ENCODE peak calls at places on chromosomes 13 and 19, in four cellular contexts. U is H1, C is K562, R is SK-N-SH. I is an unnamed sample.

GRCh38 chr19:45780146-45780447 is 2.2 kb downstream of the DMPK start:
- DNase-seq in U (no peak), C (no peak), R (no peak), I (no peak)

GRCh38 chr13:53068841-53069520 is 40.4 kb downstream of the OLFM4 start:
- DNase-seq in U (no peak), C (no peak), R (peak), I (no peak)

GRCh38 chr13:103941506-103942148 is 875.4 kb upstream of the SLC10A2 start:
- DNase-seq in U (no peak), C (no peak), R (no peak), I (no peak)

GRCh38 chr13:75452564-75452963 is 29.4 kb downstream of the TBC1D4 start:
- DNase-seq in U (no peak), C (no peak), R (no peak), I (no peak)

GRCh38 chr13:22103628-22104027 is 432.8 kb downstream of the FGF9 start:
- DNase-seq in U (no peak), C (no peak), R (no peak), I (no peak)

GRCh38 chr13:103878891-103879605 is 812.8 kb upstream of the SLC10A2 start:
- DNase-seq in U (no peak), C (no peak), R (no peak), I (no peak)

GRCh38 chr13:27770809-27771208 is 21.5 kb upstream of the GSX1 start:
- DNase-seq in U (no peak), C (peak), R (peak), I (no peak)

GRCh38 chr19:45969676-45970075 is 4.0 kb downstream of the NOVA2 start:
- DNase-seq in U (no peak), C (no peak), R (no peak), I (no peak)

GRCh38 chr13:44231786-44232516 is 141.7 kb upstream of the SERP2 start:
- DNase-seq in U (peak), C (no peak), R (no peak), I (no peak)

GRCh38 chr19:12913011-12913561 is 6.0 kb downstream of the SYCE2 start:
- DNase-seq in U (no peak), C (peak), R (peak), I (no peak)

GRCh38 chr19:29484876-29485275 is 40.9 kb upstream of the VSTM2B start:
- DNase-seq in U (no peak), C (no peak), R (no peak), I (no peak)

GRCh38 chr19:50398675-50399367 is 14.7 kb downstream of the POLD1 start:
- DNase-seq in U (no peak), C (no peak), R (no peak), I (no peak)

GRCh38 chr19:6062961-6063575 is 47.2 kb downstream of the RFX2 start:
- DNase-seq in U (no peak), C (no peak), R (no peak), I (no peak)

GRCh38 chr19:6060600-6061391 is 49.5 kb downstream of the RFX2 start:
- DNase-seq in U (no peak), C (peak), R (peak), I (no peak)

GRCh38 chr19:6063576-6063961 is 46.7 kb downstream of the RFX2 start:
- DNase-seq in U (no peak), C (no peak), R (no peak), I (no peak)

GRCh38 chr19:6061420-6062130 is 48.7 kb downstream of the RFX2 start:
- DNase-seq in U (no peak), C (no peak), R (no peak), I (no peak)

DNA sequence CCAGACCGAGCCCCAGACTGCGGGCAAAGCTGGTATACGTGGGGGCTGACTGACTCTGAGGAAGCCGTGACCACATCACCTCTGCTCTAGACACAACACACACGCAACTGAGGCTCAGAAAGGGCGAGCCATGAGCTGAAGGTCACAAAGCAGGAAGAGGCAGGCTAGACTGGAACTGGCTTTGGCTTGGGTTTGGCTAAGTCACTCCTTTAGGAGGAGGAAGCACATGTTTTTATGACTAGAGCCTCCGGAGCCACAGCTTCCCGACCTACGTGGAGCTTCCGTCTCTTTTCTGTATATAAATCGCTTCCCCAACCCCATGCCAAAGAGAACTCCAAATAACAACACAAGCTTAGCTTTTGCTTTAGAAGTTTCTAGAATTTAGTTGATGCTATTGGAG is 48.0 kb downstream of the RFX2 start:
- DNase-seq in U (no peak), C (peak), R (no peak), I (no peak)
- TF ChIP-seq NRF1 in U (no peak), C (no peak), R (no peak), I (no peak)

GRCh38 chr19:8360196-8360595 is 3.8 kb upstream of the ANGPTL4 start:
- DNase-seq in U (no peak), C (no peak), R (no peak), I (no peak)

GRCh38 chr19:8352134-8352827 is 9.2 kb upstream of the KANK3 start:
- DNase-seq in U (no peak), C (no peak), R (no peak), I (no peak)

GRCh38 chr19:8358948-8359347 is 5.0 kb upstream of the ANGPTL4 start:
- DNase-seq in U (no peak), C (no peak), R (no peak), I (no peak)

GRCh38 chr19:8355631-8356402 is 8.1 kb upstream of the ANGPTL4 start:
- DNase-seq in U (no peak), C (peak), R (no peak), I (no peak)

DNA sequence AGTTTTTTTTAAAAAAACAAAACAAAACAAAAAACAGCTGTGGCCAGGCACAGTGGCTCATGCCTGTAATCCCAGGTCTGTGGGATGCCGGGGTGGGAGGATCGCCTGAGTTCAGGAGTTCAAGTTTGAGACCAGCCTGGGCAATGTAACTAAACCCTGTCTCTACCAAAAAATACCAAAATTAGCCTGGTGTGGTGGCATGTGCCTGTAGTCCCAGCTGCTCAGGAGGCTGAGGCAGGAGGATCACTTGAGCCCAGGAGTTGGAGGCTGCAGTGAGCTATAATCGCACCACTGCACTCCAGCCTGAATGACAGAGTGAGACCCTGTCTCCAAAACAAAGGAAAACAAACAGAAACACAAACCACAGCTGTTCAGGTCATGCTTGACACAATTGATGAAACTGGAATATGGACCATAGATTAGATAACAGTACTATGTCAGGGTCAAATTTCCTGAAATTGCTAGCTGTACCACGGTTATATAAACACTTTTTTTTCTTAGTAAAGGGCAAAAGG is 6.9 kb upstream of the ANGPTL4 start:
- DNase-seq in U (no peak), C (no peak), R (no peak), I (no peak)
- TF ChIP-seq USF2 in U (no peak), C (no peak), R (no peak), I (no peak)

GRCh38 chr19:31316201-31316951 is 32.9 kb downstream of the TSHZ3 start:
- DNase-seq in U (no peak), C (no peak), R (no peak), I (no peak)

GRCh38 chr19:31318790-31319189 is 30.4 kb downstream of the TSHZ3 start:
- DNase-seq in U (no peak), C (no peak), R (no peak), I (no peak)

GRCh38 chr19:31317542-31317941 is 31.7 kb downstream of the TSHZ3 start:
- DNase-seq in U (no peak), C (no peak), R (no peak), I (no peak)

GRCh38 chr19:31315621-31316011 is 33.6 kb downstream of the TSHZ3 start:
- DNase-seq in U (no peak), C (no peak), R (no peak), I (no peak)

GRCh38 chr19:31317098-31317497 is 32.1 kb downstream of the TSHZ3 start:
- DNase-seq in U (no peak), C (no peak), R (peak), I (no peak)
- TF ChIP-seq NRF1 in U (no peak), C (no peak), R (no peak), I (no peak)

GRCh38 chr19:2494447-2495129 is 18.7 kb downstream of the GADD45B start:
- DNase-seq in U (no peak), C (peak), R (peak), I (no peak)

GRCh38 chr19:2494084-2494446 is 18.1 kb downstream of the GADD45B start:
- DNase-seq in U (no peak), C (no peak), R (peak), I (no peak)

GRCh38 chr19:2495651-2496316 is 19.9 kb downstream of the GADD45B start:
- DNase-seq in U (no peak), C (no peak), R (no peak), I (no peak)

GRCh38 chr19:2497186-2497585 is 21.3 kb downstream of the GADD45B start:
- DNase-seq in U (no peak), C (no peak), R (no peak), I (no peak)

DNA sequence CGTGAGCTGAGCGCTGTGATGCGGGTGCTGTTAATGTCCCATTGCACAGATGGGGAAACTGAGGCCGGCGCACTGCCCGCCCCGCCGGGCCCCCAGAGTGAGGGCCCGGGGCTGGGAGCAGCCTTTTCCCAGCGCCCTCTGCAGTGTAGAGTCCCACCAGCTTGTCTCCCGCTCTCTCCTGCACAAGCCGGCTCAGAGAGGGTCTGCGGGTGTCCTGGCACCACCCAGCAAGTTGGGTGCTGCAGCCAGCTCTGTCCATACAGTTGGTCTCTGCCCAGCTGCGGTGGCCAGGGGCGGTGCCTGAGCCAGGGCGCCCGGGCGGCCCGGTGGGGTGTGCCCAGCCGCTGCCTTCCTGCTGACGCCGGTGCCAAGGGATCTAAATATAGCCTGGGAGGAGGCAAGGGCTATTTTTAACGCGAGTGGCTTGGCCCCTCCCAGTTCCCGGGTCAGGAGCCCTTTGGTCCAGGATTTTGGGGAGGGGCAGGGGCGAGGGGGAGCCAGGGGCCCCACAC is 19.3 kb downstream of the GADD45B start:
- DNase-seq in U (no peak), C (no peak), R (peak), I (no peak)
- TF ChIP-seq USF2 in U (no peak), C (no peak), R (no peak), I (no peak)

GRCh38 chr19:1270168-1270853 is 1.2 kb downstream of the CIRBP start:
- DNase-seq in U (no peak), C (peak), R (no peak), I (no peak)
- TF ChIP-seq NRF1 in U (no peak), C (no peak), R (no peak), I (no peak)

DNA sequence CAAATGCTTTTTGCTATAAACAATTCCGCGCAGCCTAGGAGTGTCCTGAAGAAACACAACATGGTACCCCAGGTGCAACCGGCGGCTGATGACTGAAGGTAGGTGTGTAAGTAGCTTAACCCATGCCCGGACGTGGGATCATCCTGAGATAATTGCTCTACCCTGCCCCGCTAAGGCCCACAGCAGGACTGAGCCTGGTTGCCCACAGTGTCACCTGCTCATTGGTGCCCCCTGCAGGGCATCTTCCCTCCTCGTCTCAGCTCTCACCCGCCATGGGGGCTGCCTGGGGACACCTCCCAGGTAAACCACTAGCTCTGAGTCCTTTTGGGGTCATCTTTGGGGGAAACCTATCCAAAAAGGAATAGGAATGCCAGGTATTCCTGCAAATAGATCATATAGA is 22.3 kb downstream of the TMEM161A start:
- DNase-seq in U (no peak), C (peak), R (peak), I (no peak)
- TF ChIP-seq USF2 in U (no peak), C (no peak), R (no peak), I (no peak)

DNA sequence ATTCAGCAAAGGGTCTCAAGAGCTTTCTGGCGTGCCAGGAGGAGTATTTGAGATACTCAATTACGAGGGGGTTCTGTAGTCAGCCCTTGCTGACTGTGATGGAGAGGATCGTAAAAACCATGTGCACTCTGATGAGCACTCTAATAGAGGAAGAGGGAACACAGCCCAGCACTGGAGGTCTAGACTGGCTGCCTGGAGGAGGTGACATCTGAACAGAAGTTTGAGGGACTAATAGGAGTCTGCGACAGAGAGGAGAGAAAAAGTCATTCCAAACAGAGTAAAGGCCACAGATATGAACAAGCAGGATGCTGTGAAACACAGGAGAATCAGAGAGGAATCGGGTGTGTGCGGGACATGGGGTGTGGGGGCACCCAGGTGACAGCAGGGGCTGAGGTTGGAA is 79.4 kb downstream of the DPF1 start:
- DNase-seq in U (no peak), C (no peak), R (no peak), I (no peak)
- TF ChIP-seq NRF1 in U (no peak), C (no peak), R (no peak), I (no peak)

I was measured in GM12878.